ENCODE peak calls at places on chromosomes 3 and 15, in five cellular contexts. One of them, this sample, is unnamed.

GRCh38 chr15:66570327-66570726 is 4.5 kb upstream of the LCTL start:
- DNase-seq in OCI-LY7: no peak
- DNase-seq in sigmoid colon: no peak
- DNase-seq in NB4: no peak
- DNase-seq in neural progenitor cell: no peak
- DNase-seq in this sample: no peak

GRCh38 chr15:88646951-88647350 is 8.1 kb downstream of the ISG20 start:
- DNase-seq in OCI-LY7: no peak
- DNase-seq in sigmoid colon: peak; percentile 29
- DNase-seq in NB4: no peak
- DNase-seq in neural progenitor cell: no peak
- DNase-seq in this sample: peak; percentile 0

GRCh38 chr3:79618883-79619282 is 148.9 kb downstream of the ROBO1 start:
- DNase-seq in OCI-LY7: no peak
- DNase-seq in sigmoid colon: no peak
- DNase-seq in NB4: no peak
- DNase-seq in neural progenitor cell: no peak
- DNase-seq in this sample: no peak

GRCh38 chr15:41659190-41659589 is 1.0 kb upstream of the MGA start:
- DNase-seq in OCI-LY7: no peak
- DNase-seq in sigmoid colon: no peak
- DNase-seq in NB4: peak; percentile 22
- DNase-seq in neural progenitor cell: no peak
- DNase-seq in this sample: no peak

GRCh38 chr15:64934023-64934422 is 22.3 kb downstream of the ANKDD1A start:
- DNase-seq in OCI-LY7: no peak
- DNase-seq in sigmoid colon: no peak
- DNase-seq in NB4: no peak
- DNase-seq in neural progenitor cell: no peak
- DNase-seq in this sample: no peak

GRCh38 chr15:84621358-84621979 is 20.7 kb downstream of the ZSCAN2 start:
- DNase-seq in OCI-LY7: no peak
- DNase-seq in sigmoid colon: no peak
- DNase-seq in NB4: no peak
- DNase-seq in neural progenitor cell: no peak
- DNase-seq in this sample: no peak

GRCh38 chr15:45134682-45135604 is 5.1 kb downstream of the DUOX1 start:
- DNase-seq in OCI-LY7: no peak
- DNase-seq in sigmoid colon: no peak
- DNase-seq in NB4: no peak
- DNase-seq in neural progenitor cell: peak; percentile 65
- DNase-seq in this sample: no peak

GRCh38 chr3:140505876-140506275 is 172.0 kb upstream of the TRIM42 start:
- DNase-seq in OCI-LY7: no peak
- DNase-seq in sigmoid colon: no peak
- DNase-seq in NB4: no peak
- DNase-seq in neural progenitor cell: no peak
- DNase-seq in this sample: no peak

GRCh38 chr3:45546636-45547201 is 47.8 kb upstream of the LIMD1 start:
- DNase-seq in OCI-LY7: peak; percentile 39
- DNase-seq in sigmoid colon: no peak
- DNase-seq in NB4: peak; percentile 52
- DNase-seq in neural progenitor cell: peak; percentile 75
- DNase-seq in this sample: peak; percentile 43

GRCh38 chr3:122784436-122784835 is 9.2 kb downstream of the HSPBAP1 start:
- DNase-seq in OCI-LY7: no peak
- DNase-seq in sigmoid colon: no peak
- DNase-seq in NB4: no peak
- DNase-seq in neural progenitor cell: no peak
- DNase-seq in this sample: no peak

GRCh38 chr3:32220006-32220405 is 18.5 kb upstream of the CMTM8 start:
- DNase-seq in OCI-LY7: no peak
- DNase-seq in sigmoid colon: no peak
- DNase-seq in NB4: no peak
- DNase-seq in neural progenitor cell: no peak
- DNase-seq in this sample: no peak

GRCh38 chr3:190053919-190054672 is 66.6 kb downstream of the P3H2 start:
- DNase-seq in OCI-LY7: no peak
- DNase-seq in sigmoid colon: no peak
- DNase-seq in NB4: no peak
- DNase-seq in neural progenitor cell: no peak
- DNase-seq in this sample: no peak

GRCh38 chr3:8095724-8096123 is 405.9 kb upstream of the LMCD1 start:
- DNase-seq in OCI-LY7: no peak
- DNase-seq in sigmoid colon: no peak
- DNase-seq in NB4: peak; percentile 6
- DNase-seq in neural progenitor cell: peak; percentile 60
- DNase-seq in this sample: no peak

DNA sequence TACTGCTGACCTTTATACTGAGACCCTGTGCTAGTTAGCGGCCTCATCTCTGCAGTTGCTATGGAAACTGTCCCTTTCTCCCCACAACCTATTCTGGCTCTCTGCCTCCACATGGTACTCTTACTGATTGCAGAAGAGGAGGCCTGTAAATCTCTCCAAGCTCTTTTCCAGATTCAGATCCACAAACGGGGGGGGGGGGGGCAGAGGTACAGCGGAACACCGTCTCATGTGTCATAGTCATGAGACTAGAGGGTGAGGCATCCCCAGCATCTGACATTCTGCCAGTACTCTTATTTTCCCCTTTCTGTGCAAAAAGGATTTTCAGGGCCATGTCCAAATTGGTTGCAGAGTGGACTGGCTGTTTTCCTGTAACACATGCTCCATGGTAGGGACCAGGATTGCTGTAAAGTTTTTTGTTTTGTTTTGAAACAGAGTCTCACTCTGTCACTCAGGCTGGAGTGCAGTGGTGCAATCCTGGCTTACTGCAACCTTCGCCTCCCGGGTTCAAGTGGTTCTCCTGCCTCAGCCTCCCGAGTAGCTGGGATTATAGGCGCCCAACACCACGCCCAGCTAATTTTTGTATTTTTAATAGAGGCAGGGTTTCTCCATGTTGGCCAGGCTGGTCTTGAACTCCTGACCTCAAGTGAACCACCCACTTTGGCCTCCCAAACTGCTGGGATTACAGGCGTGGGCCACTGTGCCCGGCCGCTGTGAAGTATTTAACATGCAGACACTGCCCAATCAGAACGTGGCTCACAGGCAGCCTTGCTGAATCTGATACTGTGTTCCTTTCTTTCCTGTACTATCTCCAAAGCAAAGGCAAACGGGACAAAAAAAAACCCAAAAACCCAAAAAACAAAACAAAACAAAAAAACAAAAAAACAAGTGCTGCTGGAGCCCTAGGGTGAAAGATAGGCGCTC is 8.1 kb upstream of the MAP1A start:
- DNase-seq in OCI-LY7: no peak
- DNase-seq in sigmoid colon: peak; percentile 86
- DNase-seq in NB4: peak; percentile 45
- DNase-seq in neural progenitor cell: peak; percentile 39
- DNase-seq in this sample: no peak
- H3K4me3 ChIP-seq in OCI-LY7: peak overlapping the region; percentile 73
- H3K4me3 ChIP-seq in sigmoid colon: peak overlapping the region; percentile 52
- H3K4me3 ChIP-seq in NB4: peak overlapping the region; percentile 58
- H3K4me3 ChIP-seq in neural progenitor cell: peak overlapping the region; percentile 63
- H3K4me3 ChIP-seq in this sample: no peak overlapping the region

DNA sequence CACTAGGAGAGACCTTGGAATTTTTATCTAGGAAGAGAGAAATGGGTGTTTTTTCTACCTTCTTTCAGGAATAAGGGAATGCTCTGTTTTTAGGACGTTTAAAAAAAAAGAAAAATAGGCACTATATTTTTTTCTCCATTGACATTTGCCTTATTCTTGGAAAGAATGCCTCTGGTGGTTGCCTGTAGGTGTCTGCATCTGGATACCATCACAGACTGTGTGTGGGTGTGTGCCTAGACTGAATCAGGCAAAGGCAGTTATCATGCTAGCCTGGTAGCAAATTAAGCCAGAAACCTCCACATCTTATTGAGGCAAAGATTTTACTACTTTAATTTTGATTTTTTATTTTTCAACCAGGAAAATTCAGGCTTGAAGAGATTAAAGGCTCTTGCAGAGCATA is 513.6 kb upstream of the KCNMB2 start:
- DNase-seq in OCI-LY7: no peak
- DNase-seq in sigmoid colon: no peak
- DNase-seq in NB4: no peak
- DNase-seq in neural progenitor cell: no peak
- DNase-seq in this sample: no peak
- TF ChIP-seq CTCF in OCI-LY7: no peak
- TF ChIP-seq CTCF in sigmoid colon: no peak
- TF ChIP-seq CTCF in NB4: no peak
- TF ChIP-seq CTCF in neural progenitor cell: no peak
- TF ChIP-seq CTCF in this sample: no peak

DNA sequence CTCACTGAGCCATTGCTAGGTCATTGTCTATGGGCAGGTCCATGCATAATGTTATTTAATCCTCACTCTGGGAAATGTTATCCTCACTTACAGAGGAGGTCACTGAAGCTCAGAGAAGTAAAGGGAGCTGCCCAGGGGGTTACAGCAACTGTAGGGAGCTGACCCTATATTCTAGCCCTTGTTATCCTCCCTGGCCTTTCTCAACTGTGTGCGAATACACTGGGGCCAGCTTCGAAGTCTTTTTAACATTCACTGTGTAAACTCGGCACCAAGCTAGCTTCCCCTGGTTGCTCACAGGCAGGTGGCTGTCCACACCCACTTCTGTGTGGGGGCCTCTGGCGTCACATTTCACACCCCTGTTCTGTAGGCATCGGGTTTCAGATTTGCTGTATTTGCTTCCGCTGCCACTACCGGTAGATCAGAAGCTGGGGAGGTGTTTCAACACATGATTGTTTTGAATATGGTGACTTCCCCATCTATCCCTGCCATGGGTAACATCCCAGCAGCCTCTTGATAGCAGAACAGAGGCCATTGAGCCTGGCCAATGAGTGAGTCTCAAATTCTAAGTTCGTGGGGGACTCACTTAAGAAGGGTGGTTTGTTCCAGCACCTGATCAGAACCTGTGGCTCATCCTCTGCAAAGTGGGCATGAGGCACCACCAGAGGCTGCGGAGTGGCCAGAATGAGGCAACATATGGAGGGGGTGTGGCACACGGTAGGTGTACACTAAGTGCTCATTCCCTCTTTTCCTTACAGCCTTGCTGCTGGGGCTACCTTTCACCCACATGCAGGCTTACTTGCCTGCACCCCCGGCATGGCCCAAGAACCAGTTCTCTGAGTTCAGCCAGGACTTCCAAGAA is 61.6 kb downstream of the IQSEC1 start:
- DNase-seq in OCI-LY7: peak; percentile 91
- DNase-seq in sigmoid colon: peak; percentile 73
- DNase-seq in NB4: peak; percentile 93
- DNase-seq in neural progenitor cell: peak; percentile 49
- DNase-seq in this sample: peak; percentile 96
- H3K4me3 ChIP-seq in OCI-LY7: peak overlapping the region; percentile 58
- H3K4me3 ChIP-seq in sigmoid colon: no peak overlapping the region
- H3K4me3 ChIP-seq in NB4: no peak overlapping the region
- H3K4me3 ChIP-seq in neural progenitor cell: no peak overlapping the region
- H3K4me3 ChIP-seq in this sample: peak overlapping the region; percentile 56

GRCh38 chr3:149879872-149880271 is 66.9 kb downstream of the RNF13 start:
- DNase-seq in OCI-LY7: peak; percentile 39
- DNase-seq in sigmoid colon: peak; percentile 71
- DNase-seq in NB4: peak; percentile 42
- DNase-seq in neural progenitor cell: peak; percentile 64
- DNase-seq in this sample: peak; percentile 36
- TF ChIP-seq CTCF in OCI-LY7: peak; percentile 78
- TF ChIP-seq CTCF in sigmoid colon: no peak
- TF ChIP-seq CTCF in NB4: peak; percentile 32
- TF ChIP-seq CTCF in neural progenitor cell: peak; percentile 79
- TF ChIP-seq CTCF in this sample: peak; percentile 32

DNA sequence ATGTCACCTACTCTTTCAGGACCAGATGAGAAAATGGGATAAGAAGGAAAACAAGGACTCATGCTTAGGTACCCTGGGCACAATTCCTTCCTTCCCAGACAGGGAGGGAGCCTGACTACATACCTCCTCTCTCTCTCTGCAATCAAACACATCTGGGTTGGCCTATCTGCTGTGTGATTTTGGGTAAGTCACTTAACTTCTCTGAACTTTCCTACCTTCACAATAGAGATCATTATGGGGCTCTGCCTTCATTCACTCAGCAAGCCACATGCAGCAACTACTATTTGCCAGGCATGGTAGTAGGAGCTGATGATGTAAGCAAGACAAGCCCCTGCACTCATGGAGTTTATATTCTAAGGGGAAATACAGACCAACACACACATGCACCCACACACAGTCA is 251.2 kb downstream of the SHQ1 start:
- DNase-seq in OCI-LY7: no peak
- DNase-seq in sigmoid colon: no peak
- DNase-seq in NB4: no peak
- DNase-seq in neural progenitor cell: no peak
- DNase-seq in this sample: no peak
- H3K4me3 ChIP-seq in OCI-LY7: no peak overlapping the region
- H3K4me3 ChIP-seq in sigmoid colon: no peak overlapping the region
- H3K4me3 ChIP-seq in NB4: no peak overlapping the region
- H3K4me3 ChIP-seq in neural progenitor cell: no peak overlapping the region
- H3K4me3 ChIP-seq in this sample: no peak overlapping the region

GRCh38 chr3:13656584-13657301 is 107.8 kb downstream of the FBLN2 start:
- DNase-seq in OCI-LY7: no peak
- DNase-seq in sigmoid colon: no peak
- DNase-seq in NB4: no peak
- DNase-seq in neural progenitor cell: no peak
- DNase-seq in this sample: no peak

GRCh38 chr3:13657660-13658435 is 108.9 kb downstream of the FBLN2 start:
- DNase-seq in OCI-LY7: peak; percentile 50
- DNase-seq in sigmoid colon: no peak
- DNase-seq in NB4: peak; percentile 47
- DNase-seq in neural progenitor cell: peak; percentile 74
- DNase-seq in this sample: peak; percentile 32

GRCh38 chr3:13659221-13659969 is 110.5 kb downstream of the FBLN2 start:
- DNase-seq in OCI-LY7: no peak
- DNase-seq in sigmoid colon: no peak
- DNase-seq in NB4: no peak
- DNase-seq in neural progenitor cell: no peak
- DNase-seq in this sample: no peak

GRCh38 chr3:13660042-13660874 is 111.3 kb downstream of the FBLN2 start:
- DNase-seq in OCI-LY7: no peak
- DNase-seq in sigmoid colon: no peak
- DNase-seq in NB4: no peak
- DNase-seq in neural progenitor cell: no peak
- DNase-seq in this sample: no peak

GRCh38 chr3:13658681-13659080 is 109.8 kb downstream of the FBLN2 start:
- DNase-seq in OCI-LY7: no peak
- DNase-seq in sigmoid colon: no peak
- DNase-seq in NB4: no peak
- DNase-seq in neural progenitor cell: no peak
- DNase-seq in this sample: no peak
- TF ChIP-seq CTCF in OCI-LY7: no peak
- TF ChIP-seq CTCF in sigmoid colon: no peak
- TF ChIP-seq CTCF in NB4: no peak
- TF ChIP-seq CTCF in neural progenitor cell: no peak
- TF ChIP-seq CTCF in this sample: no peak

GRCh38 chr3:151312972-151313371 is 3.6 kb downstream of the GPR87 start:
- DNase-seq in OCI-LY7: no peak
- DNase-seq in sigmoid colon: no peak
- DNase-seq in NB4: no peak
- DNase-seq in neural progenitor cell: no peak
- DNase-seq in this sample: no peak
- H3K4me3 ChIP-seq in OCI-LY7: no peak overlapping the region
- H3K4me3 ChIP-seq in sigmoid colon: no peak overlapping the region
- H3K4me3 ChIP-seq in NB4: no peak overlapping the region
- H3K4me3 ChIP-seq in neural progenitor cell: no peak overlapping the region
- H3K4me3 ChIP-seq in this sample: no peak overlapping the region

GRCh38 chr3:72665701-72666443 is 182.4 kb downstream of the SHQ1 start:
- DNase-seq in OCI-LY7: peak; percentile 67
- DNase-seq in sigmoid colon: no peak
- DNase-seq in NB4: peak; percentile 33
- DNase-seq in neural progenitor cell: peak; percentile 54
- DNase-seq in this sample: peak; percentile 58
- TF ChIP-seq CTCF in OCI-LY7: peak; percentile 88
- TF ChIP-seq CTCF in sigmoid colon: no peak
- TF ChIP-seq CTCF in NB4: peak; percentile 52
- TF ChIP-seq CTCF in neural progenitor cell: peak; percentile 67
- TF ChIP-seq CTCF in this sample: peak; percentile 53

This sample was measured in GM12865.